ENCODE peak calls at places on chromosomes 13 and 19, in four cellular contexts. One of them, this sample, is unnamed.

GRCh38 chr13:42720116-42720857 is 61.1 kb upstream of the FAM216B start:
- DNase-seq in breast epithelium: no peak
- DNase-seq in adrenal gland: peak
- DNase-seq in fibroblast of villous mesenchyme: peak
- DNase-seq in this sample: peak

GRCh38 chr19:43660301-43660700 is 9.7 kb downstream of the PLAUR start:
- DNase-seq in breast epithelium: no peak
- DNase-seq in adrenal gland: no peak
- DNase-seq in fibroblast of villous mesenchyme: no peak
- DNase-seq in this sample: no peak

GRCh38 chr13:59391696-59392095 is 772.0 kb downstream of the DIAPH3 start:
- DNase-seq in adrenal gland: peak
- DNase-seq in breast epithelium: no peak
- DNase-seq in fibroblast of villous mesenchyme: peak
- DNase-seq in this sample: peak

GRCh38 chr19:12840091-12841079 is 2.1 kb downstream of the MAST1 start:
- DNase-seq in fibroblast of villous mesenchyme: peak
- DNase-seq in breast epithelium: peak
- DNase-seq in adrenal gland: peak
- DNase-seq in this sample: peak

GRCh38 chr19:7617172-7617571 is 12.2 kb downstream of the XAB2 start:
- DNase-seq in fibroblast of villous mesenchyme: no peak
- DNase-seq in breast epithelium: no peak
- DNase-seq in adrenal gland: no peak
- DNase-seq in this sample: no peak

GRCh38 chr19:30229524-30230174 is 142.5 kb upstream of the ZNF536 start:
- DNase-seq in adrenal gland: no peak
- DNase-seq in breast epithelium: no peak
- DNase-seq in fibroblast of villous mesenchyme: no peak
- DNase-seq in this sample: no peak

GRCh38 chr13:30585748-30586262 is 31.9 kb upstream of the USPL1 start:
- DNase-seq in fibroblast of villous mesenchyme: peak
- DNase-seq in breast epithelium: no peak
- DNase-seq in adrenal gland: peak
- DNase-seq in this sample: peak

GRCh38 chr13:41694902-41695301 is 237.6 kb downstream of the RGCC start:
- DNase-seq in fibroblast of villous mesenchyme: peak
- DNase-seq in breast epithelium: no peak
- DNase-seq in adrenal gland: peak
- DNase-seq in this sample: peak

GRCh38 chr13:49739498-49740187 is 48.4 kb upstream of the EBPL start:
- DNase-seq in breast epithelium: no peak
- DNase-seq in fibroblast of villous mesenchyme: no peak
- DNase-seq in adrenal gland: no peak
- DNase-seq in this sample: no peak
- TF ChIP-seq CTCF in breast epithelium: no peak
- TF ChIP-seq CTCF in fibroblast of villous mesenchyme: no peak
- TF ChIP-seq CTCF in adrenal gland: no peak
- TF ChIP-seq CTCF in this sample: no peak

GRCh38 chr13:24270639-24271131 is 38.7 kb upstream of the C1QTNF9 start:
- DNase-seq in breast epithelium: no peak
- DNase-seq in adrenal gland: peak
- DNase-seq in fibroblast of villous mesenchyme: peak
- DNase-seq in this sample: peak
- TF ChIP-seq CTCF in breast epithelium: peak
- TF ChIP-seq CTCF in adrenal gland: peak
- TF ChIP-seq CTCF in fibroblast of villous mesenchyme: no peak
- TF ChIP-seq CTCF in this sample: no peak

GRCh38 chr19:38362076-38362945 is 12.1 kb upstream of the PSMD8 start:
- DNase-seq in breast epithelium: peak
- DNase-seq in fibroblast of villous mesenchyme: peak
- DNase-seq in adrenal gland: peak
- DNase-seq in this sample: peak
- TF ChIP-seq CTCF in breast epithelium: no peak
- TF ChIP-seq CTCF in fibroblast of villous mesenchyme: no peak
- TF ChIP-seq CTCF in adrenal gland: no peak
- TF ChIP-seq CTCF in this sample: no peak

DNA sequence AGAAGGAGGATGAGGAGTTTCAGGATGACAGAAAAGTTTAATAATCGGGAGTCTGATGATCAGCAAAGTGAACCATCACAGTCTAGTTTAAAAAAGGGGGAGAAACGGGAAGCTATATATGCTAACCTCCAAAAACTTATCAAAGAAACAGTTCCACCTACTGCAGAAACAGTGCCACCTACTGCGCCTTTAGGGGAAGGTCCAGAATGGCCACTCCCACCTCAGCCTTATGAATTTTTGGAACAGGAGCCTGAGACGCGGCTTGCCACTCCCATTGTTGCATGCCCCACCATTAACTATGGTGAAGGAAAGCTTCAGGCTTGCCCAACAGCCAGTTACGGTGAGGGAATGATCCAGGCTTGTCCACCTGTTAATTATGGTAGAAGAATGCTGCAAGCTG is 929.0 kb downstream of the SLITRK6 start:
- DNase-seq in adrenal gland: no peak
- DNase-seq in breast epithelium: no peak
- DNase-seq in fibroblast of villous mesenchyme: no peak
- DNase-seq in this sample: no peak
- TF ChIP-seq CTCF in adrenal gland: no peak
- TF ChIP-seq CTCF in breast epithelium: no peak
- TF ChIP-seq CTCF in fibroblast of villous mesenchyme: no peak
- TF ChIP-seq CTCF in this sample: no peak

DNA sequence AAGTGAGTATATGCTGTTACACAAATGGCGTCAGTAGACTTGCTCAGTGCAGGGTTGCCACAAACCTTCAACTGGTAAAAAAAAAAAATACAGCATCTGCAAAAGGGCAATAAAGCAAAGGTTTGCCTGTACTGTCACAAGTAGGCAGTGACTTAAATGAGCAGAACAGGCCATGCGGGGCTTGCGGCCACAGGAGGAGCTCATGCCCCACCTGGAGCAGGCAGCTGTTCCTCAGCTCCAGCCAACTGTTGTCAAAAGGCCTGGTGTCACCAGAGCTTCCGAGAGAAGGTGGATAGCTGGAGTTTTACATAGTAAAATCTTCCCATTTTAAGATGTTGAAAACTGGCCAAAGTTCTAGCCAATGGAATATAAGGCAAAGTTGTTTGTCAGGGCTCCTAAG is 7.7 kb downstream of the ATP7B start:
- DNase-seq in breast epithelium: no peak
- DNase-seq in fibroblast of villous mesenchyme: no peak
- DNase-seq in adrenal gland: no peak
- DNase-seq in this sample: no peak
- TF ChIP-seq CTCF in breast epithelium: no peak
- TF ChIP-seq CTCF in fibroblast of villous mesenchyme: no peak
- TF ChIP-seq CTCF in adrenal gland: no peak
- TF ChIP-seq CTCF in this sample: no peak

GRCh38 chr19:42166336-42166735 is 34.1 kb upstream of the POU2F2 start:
- DNase-seq in breast epithelium: no peak
- DNase-seq in fibroblast of villous mesenchyme: no peak
- DNase-seq in adrenal gland: no peak
- DNase-seq in this sample: no peak
- TF ChIP-seq CTCF in breast epithelium: no peak
- TF ChIP-seq CTCF in fibroblast of villous mesenchyme: no peak
- TF ChIP-seq CTCF in adrenal gland: no peak
- TF ChIP-seq CTCF in this sample: no peak

GRCh38 chr19:45927565-45928261 is 13.1 kb upstream of the NANOS2 start:
- DNase-seq in adrenal gland: peak
- DNase-seq in breast epithelium: peak
- DNase-seq in fibroblast of villous mesenchyme: peak
- DNase-seq in this sample: peak
- TF ChIP-seq CTCF in adrenal gland: peak
- TF ChIP-seq CTCF in breast epithelium: no peak
- TF ChIP-seq CTCF in fibroblast of villous mesenchyme: no peak
- TF ChIP-seq CTCF in this sample: no peak